ENCODE peak calls at places on chromosomes 12 and 14, in six cellular contexts. I, E, X, F, K and T are unnamed samples.

GRCh38 chr12:55831407-55831880 is 2.1 kb upstream of the DNAJC14 start:
- DNase-seq in I (no peak), E (no peak), X (no peak), F (no peak), K (no peak), T (no peak)

GRCh38 chr12:50039151-50039835 is 14.0 kb upstream of the RACGAP1 start:
- DNase-seq in I (peak; percentile 85), E (peak; percentile 87), X (peak; percentile 62), F (peak; percentile 50), K (peak; percentile 82), T (peak; percentile 87)

GRCh38 chr12:64252708-64253107 is 30.6 kb upstream of the KICS2 start:
- DNase-seq in I (no peak), E (no peak), X (peak; percentile 13), F (no peak), K (no peak), T (no peak)

GRCh38 chr14:51873221-51873893 is 12.9 kb downstream of the GNG2 start:
- DNase-seq in I (no peak), E (peak; percentile 69), X (peak; percentile 87), F (no peak), K (no peak), T (peak; percentile 68)

GRCh38 chr12:62732861-62733427 is 202.0 kb downstream of the PPM1H start:
- DNase-seq in I (no peak), E (no peak), X (no peak), F (no peak), K (no peak), T (no peak)

GRCh38 chr12:4648099-4648498 is 752 bp downstream of the AKAP3 start:
- DNase-seq in I (no peak), E (no peak), X (no peak), F (no peak), K (no peak), T (no peak)

GRCh38 chr12:69027411-69027811 is 94.4 kb upstream of the CPM start:
- DNase-seq in I (no peak), E (no peak), X (no peak), F (no peak), K (no peak), T (no peak)

GRCh38 chr12:24664151-24664550 is 284.8 kb downstream of the BCAT1 start:
- DNase-seq in I (no peak), E (no peak), X (no peak), F (no peak), K (no peak), T (no peak)

GRCh38 chr14:28057286-28058011 is 709.1 kb upstream of the FOXG1 start:
- DNase-seq in I (no peak), E (no peak), X (no peak), F (no peak), K (no peak), T (peak; percentile 1)

GRCh38 chr12:95224202-95225170 is 6.9 kb downstream of the VEZT start:
- DNase-seq in I (no peak), E (no peak), X (no peak), F (no peak), K (no peak), T (no peak)

GRCh38 chr12:64186789-64187188 is 35.3 kb downstream of the KICS2 start:
- DNase-seq in I (no peak), E (peak; percentile 29), X (no peak), F (no peak), K (no peak), T (peak; percentile 22)

GRCh38 chr14:88228519-88229236 is 94.4 kb downstream of the KCNK10 start:
- DNase-seq in I (no peak), E (no peak), X (no peak), F (no peak), K (no peak), T (no peak)

GRCh38 chr12:29726741-29727348 is 56.9 kb downstream of the TMTC1 start:
- DNase-seq in I (no peak), E (no peak), X (no peak), F (no peak), K (no peak), T (no peak)
- TF ChIP-seq CTCF in I (no peak), E (no peak), X (no peak), F (no peak), K (no peak), T (no peak)

DNA sequence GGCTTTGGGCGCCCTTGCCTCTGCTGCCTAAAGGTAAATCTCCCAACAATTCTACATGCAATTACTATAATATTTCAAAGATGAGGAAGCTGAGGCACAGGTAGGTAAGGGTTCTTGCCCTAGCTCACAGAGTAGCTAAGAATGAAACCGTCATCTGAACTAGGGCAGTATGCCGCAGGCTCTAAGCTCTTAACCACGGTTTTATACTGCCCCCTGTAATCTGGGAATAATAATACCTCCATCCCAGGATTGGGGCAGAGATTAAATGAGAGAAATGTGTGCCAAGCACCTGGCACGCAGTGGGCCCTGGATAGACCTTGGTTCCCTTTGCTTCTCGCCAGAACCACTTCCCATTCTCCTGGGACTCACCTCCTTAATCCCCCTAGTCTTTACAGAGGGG is 1.5 kb upstream of the HRK start:
- DNase-seq in I (no peak), E (peak; percentile 26), X (no peak), F (no peak), K (no peak), T (peak; percentile 49)
- TF ChIP-seq CTCF in I (peak; percentile 27), E (peak; percentile 13), X (peak; percentile 56), F (no peak), K (no peak), T (no peak)

GRCh38 chr14:102507891-102508312 is 1.7 kb downstream of the ANKRD9 start:
- DNase-seq in I (no peak), E (no peak), X (no peak), F (no peak), K (no peak), T (no peak)
- TF ChIP-seq CTCF in I (no peak), E (no peak), X (no peak), F (peak; percentile 27), K (no peak), T (no peak)

GRCh38 chr14:103232338-103232808 is 101.7 kb upstream of the EIF5 start:
- DNase-seq in I (peak; percentile 47), E (peak; percentile 18), X (no peak), F (no peak), K (no peak), T (no peak)

GRCh38 chr14:103230021-103230420 is 104.0 kb upstream of the EIF5 start:
- DNase-seq in I (no peak), E (no peak), X (no peak), F (no peak), K (no peak), T (peak; percentile 22)

GRCh38 chr14:103231376-103232019 is 102.5 kb upstream of the EIF5 start:
- DNase-seq in I (no peak), E (no peak), X (no peak), F (no peak), K (no peak), T (peak; percentile 20)

GRCh38 chr14:103232831-103233319 is 101.2 kb upstream of the EIF5 start:
- DNase-seq in I (peak; percentile 62), E (peak; percentile 21), X (no peak), F (no peak), K (no peak), T (no peak)

GRCh38 chr14:103230658-103231334 is 103.2 kb upstream of the EIF5 start:
- DNase-seq in I (no peak), E (no peak), X (no peak), F (no peak), K (no peak), T (peak; percentile 21)
- TF ChIP-seq CTCF in I (no peak), E (no peak), X (no peak), F (no peak), K (no peak), T (no peak)

GRCh38 chr14:99188721-99189120 is 83.3 kb downstream of the BCL11B start:
- DNase-seq in I (peak; percentile 27), E (no peak), X (no peak), F (no peak), K (no peak), T (no peak)
- TF ChIP-seq CTCF in I (no peak), E (no peak), X (no peak), F (no peak), K (no peak), T (no peak)